ENCODE peak calls at places on chromosomes 13 and 19, in four cellular contexts. W is cardiac muscle cell, K is foreskin fibroblast, P is cardiac fibroblast. R is an unnamed sample.

GRCh38 chr19:6564393-6564792 is 26.6 kb downstream of the CD70 start:
- DNase-seq in P (peak; percentile 55), K (peak; percentile 6), W (peak; percentile 20), R (peak; percentile 11)

GRCh38 chr19:45590300-45591003 is 5.8 kb upstream of the OPA3 start:
- DNase-seq in W (no peak), P (no peak), K (no peak), R (no peak)

GRCh38 chr19:33396701-33397535 is 23.4 kb downstream of the CEBPG start:
- DNase-seq in K (no peak), P (peak; percentile 48), W (peak; percentile 65), R (peak; percentile 39)

GRCh38 chr19:45471866-45472556 is 4.2 kb downstream of the FOSB start:
- DNase-seq in P (no peak), W (peak; percentile 20), K (no peak), R (peak; percentile 8)

GRCh38 chr19:8305798-8306197 is 2.4 kb downstream of the CD320 start:
- DNase-seq in P (no peak), K (no peak), W (no peak), R (no peak)

GRCh38 chr13:111508902-111509509 is 188.6 kb downstream of the TEX29 start:
- DNase-seq in K (no peak), P (no peak), W (no peak), R (no peak)

GRCh38 chr13:44540761-44541434 is 35.2 kb downstream of the TSC22D1 start:
- DNase-seq in K (no peak), P (no peak), W (no peak), R (no peak)

GRCh38 chr19:14021474-14021873 is 6.5 kb upstream of the RLN3 start:
- DNase-seq in P (no peak), K (no peak), W (no peak), R (no peak)

GRCh38 chr13:89514534-89515312 is 1832.8 kb upstream of the MIR17HG start:
- DNase-seq in W (peak; percentile 33), K (peak; percentile 1), P (peak; percentile 59), R (peak; percentile 73)

GRCh38 chr13:29494520-29494919 is 101.0 kb downstream of the SLC7A1 start:
- DNase-seq in W (no peak), K (no peak), P (no peak), R (no peak)

GRCh38 chr13:78020861-78021260 is 102.2 kb upstream of the EDNRB start:
- DNase-seq in P (no peak), K (no peak), W (peak; percentile 7), R (no peak)

GRCh38 chr19:50427997-50428425 is 4.7 kb upstream of the MYBPC2 start:
- DNase-seq in P (peak; percentile 64), K (peak; percentile 89), W (peak; percentile 93), R (peak; percentile 72)

GRCh38 chr13:93534181-93534700 is 307.6 kb downstream of the GPC6 start:
- DNase-seq in K (peak; percentile 45), W (peak; percentile 21), P (peak; percentile 5), R (no peak)

DNA sequence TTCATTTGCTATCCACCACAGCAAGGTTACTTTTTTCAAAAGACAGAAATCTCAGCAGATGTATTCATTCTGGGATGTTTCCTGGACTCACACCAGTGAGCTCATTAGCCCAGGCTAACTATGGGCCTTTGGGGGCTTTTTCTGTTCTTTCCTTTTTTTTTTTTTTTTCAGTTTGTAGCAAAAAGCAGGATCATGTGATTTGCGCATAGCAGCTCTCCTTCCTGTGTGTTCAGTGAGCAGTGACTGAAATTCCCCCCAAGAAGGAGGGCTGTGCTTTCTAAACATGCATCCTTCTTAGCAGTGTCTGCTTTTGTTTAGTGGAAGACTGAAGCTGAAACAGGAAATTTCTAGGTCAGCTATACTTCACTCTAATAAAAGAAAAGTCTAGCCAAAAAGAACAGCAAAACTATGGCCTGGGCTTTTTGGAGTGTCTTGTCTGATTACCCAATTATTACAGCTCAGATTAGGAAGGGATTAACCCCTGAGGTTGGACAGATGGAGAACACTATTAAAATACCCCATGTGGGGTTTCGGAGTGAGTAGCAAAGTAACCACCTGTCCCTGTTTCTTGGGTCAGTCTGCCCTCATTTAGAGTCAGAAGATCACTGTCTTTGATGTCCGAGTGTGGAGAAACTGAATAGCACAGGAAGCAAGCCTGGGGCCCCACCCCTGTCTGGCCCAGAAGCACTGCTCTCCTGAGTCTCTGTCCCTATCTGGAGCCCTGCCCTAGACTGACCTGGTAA is 8.9 kb upstream of the AMER2 start:
- DNase-seq in W (no peak), P (no peak), K (no peak), R (no peak)
- H3K4me3 ChIP-seq in W (no peak overlapping the region), P (no peak overlapping the region), K (no peak overlapping the region), R (no peak overlapping the region)

DNA sequence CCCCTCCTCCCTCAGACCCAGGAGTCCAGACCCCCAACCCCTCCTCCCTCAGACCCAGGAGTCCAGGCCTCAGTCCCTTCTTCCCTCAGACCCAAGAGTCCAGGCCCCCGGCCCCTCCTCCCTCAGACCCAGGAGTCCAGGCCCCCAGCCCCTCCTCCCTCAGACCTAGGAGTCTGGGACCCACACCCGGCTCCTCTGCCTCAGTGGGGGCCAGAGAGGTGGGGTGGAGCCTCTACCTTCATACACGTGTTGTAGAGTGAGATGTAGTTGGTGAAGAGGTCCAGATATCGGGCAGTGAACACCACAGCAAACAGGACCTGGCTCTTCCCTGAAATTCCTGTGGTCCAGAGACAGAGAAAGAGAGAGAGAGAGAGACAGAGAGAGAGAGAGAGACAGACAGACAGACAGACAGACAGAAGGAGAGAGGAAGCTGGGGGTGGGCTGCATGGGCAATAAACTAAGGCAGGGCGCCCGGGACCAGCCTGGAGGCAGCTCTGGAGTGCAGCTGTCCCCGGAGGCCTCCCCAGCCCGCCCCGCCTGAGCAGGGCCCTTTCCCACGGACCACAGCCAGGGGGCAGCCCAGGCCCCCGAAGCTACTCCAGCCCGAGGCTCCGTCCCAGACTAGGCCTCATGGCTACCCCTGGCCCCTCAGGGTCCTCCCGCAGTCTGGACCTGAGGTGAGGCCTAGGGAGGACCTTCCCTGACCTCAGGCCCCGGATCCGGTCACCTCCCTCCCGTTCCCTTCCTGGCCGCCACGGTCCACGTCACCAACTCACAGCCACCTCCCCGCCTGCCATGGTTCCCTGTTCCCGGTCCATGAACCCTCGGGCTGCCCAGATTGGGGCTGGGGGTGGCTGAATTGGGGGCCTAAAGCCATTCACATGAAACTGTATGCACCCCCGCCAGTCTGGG is 907 bp downstream of the KDELR1 start:
- DNase-seq in P (peak; percentile 66), W (peak; percentile 72), K (peak; percentile 87), R (peak; percentile 58)
- TF ChIP-seq CTCF in P (peak; percentile 81), W (peak; percentile 70), K (peak; percentile 83), R (peak; percentile 74)

DNA sequence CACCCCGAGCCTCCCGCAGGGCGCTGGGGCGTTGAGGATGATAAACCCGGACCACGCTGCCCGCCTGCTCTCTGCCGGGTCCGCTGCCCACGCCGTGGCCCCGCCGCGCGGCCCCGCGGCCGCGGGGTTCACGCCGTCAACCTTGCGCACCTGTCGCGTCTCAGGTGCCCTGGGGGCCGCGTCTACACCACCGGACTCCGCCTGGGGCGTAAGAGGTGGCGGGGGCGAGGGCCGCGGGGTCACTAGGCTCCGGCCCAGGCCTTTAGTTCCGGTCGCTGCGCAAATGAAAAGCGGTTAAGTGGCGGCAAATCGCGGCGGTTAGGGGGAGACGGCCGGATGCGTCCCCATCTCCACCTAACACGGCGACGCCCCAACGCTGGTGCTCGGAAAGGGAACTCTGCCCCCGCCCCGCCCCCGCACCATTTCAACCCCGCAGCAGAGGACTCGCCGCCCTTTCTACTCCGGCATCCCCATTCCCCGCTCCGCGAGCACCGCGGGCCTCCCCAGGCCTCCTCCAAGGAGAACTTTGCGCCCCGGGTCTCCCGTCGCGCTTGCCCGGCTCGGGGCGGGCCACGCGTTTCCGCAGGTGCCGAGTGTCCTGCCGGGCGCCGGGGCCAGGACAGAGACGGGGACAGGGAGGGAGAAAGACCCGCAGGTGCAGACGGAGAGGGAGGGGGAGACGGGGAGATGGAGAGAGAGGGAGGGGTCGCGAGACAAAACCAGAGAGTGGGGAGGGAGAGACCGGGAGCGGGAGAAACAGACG is 4.3 kb downstream of the ONECUT3 start:
- DNase-seq in K (no peak), P (no peak), W (no peak), R (no peak)
- H3K4me3 ChIP-seq in K (no peak overlapping the region), P (no peak overlapping the region), W (no peak overlapping the region), R (no peak overlapping the region)

GRCh38 chr13:20353973-20354372 is 121.9 kb upstream of the GJB6 start:
- DNase-seq in K (peak; percentile 53), W (peak; percentile 64), P (peak; percentile 70), R (peak; percentile 57)
- TF ChIP-seq CTCF in K (no peak), W (peak; percentile 26), P (peak; percentile 32), R (peak; percentile 15)

DNA sequence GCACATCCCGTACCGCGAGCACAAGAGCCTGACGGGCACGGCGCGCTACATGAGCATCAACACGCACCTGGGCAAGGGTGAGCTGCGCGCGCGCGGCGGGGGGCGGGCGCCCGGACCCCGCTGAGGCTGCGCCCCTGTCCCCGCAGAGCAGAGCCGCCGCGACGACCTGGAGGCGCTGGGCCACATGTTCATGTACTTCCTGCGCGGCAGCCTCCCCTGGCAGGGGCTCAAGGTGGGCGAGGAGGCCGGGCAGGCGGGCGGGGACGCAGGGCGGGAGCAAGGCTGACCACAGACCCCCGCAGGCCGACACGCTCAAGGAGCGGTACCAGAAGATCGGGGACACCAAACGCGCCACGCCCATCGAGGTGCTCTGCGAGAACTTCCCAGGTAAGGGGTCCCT is 36.5 kb downstream of the BTBD2 start:
- DNase-seq in P (no peak), W (no peak), K (no peak), R (no peak)
- H3K4me3 ChIP-seq in P (no peak overlapping the region), W (no peak overlapping the region), K (no peak overlapping the region), R (no peak overlapping the region)